ENCODE peak calls at places on chromosome 7, in five cellular contexts. G, E, T, I and J are unnamed samples.

GRCh38 chr7:28046035-28046434 is 134.6 kb downstream of the JAZF1 start:
- DNase-seq in G (no peak), E (no peak), T (no peak), I (no peak), J (no peak)

GRCh38 chr7:87128883-87129282 is 23.4 kb upstream of the DMTF1 start:
- DNase-seq in G (no peak), E (peak), T (no peak), I (no peak), J (no peak)

GRCh38 chr7:100406767-100407166 is 21.7 kb downstream of the ZCWPW1 start:
- DNase-seq in G (peak), E (no peak), T (no peak), I (no peak), J (no peak)

GRCh38 chr7:137818036-137818435 is 28.7 kb downstream of the DGKI start:
- DNase-seq in G (no peak), E (no peak), T (no peak), I (peak), J (no peak)

GRCh38 chr7:5510426-5511045 is 86.9 kb upstream of the TNRC18 start:
- DNase-seq in G (no peak), E (no peak), T (no peak), I (no peak), J (no peak)

GRCh38 chr7:134477954-134478353 is 19.1 kb upstream of the AKR1B1 start:
- DNase-seq in G (no peak), E (no peak), T (no peak), I (no peak), J (no peak)

GRCh38 chr7:11193131-11193867 is 219.6 kb downstream of the PHF14 start:
- DNase-seq in G (no peak), E (peak), T (no peak), I (no peak), J (no peak)

GRCh38 chr7:84236398-84236797 is 41.8 kb upstream of the SEMA3A start:
- DNase-seq in G (no peak), E (no peak), T (no peak), I (no peak), J (no peak)

GRCh38 chr7:118104812-118105441 is 79.0 kb upstream of the LSM8 start:
- DNase-seq in G (no peak), E (peak), T (no peak), I (no peak), J (no peak)

GRCh38 chr7:113291058-113291457 is 172.7 kb upstream of the SMIM30 start:
- DNase-seq in G (no peak), E (no peak), T (no peak), I (no peak), J (no peak)

GRCh38 chr7:23012186-23012585 is 1.7 kb downstream of the HYCC1 start:
- DNase-seq in G (no peak), E (no peak), T (no peak), I (no peak), J (no peak)

GRCh38 chr7:106957766-106958165 is 86.7 kb upstream of the PRKAR2B start:
- DNase-seq in G (no peak), E (no peak), T (no peak), I (no peak), J (no peak)